ENCODE peak calls at places on chromosomes 3 and 15, in nine cellular contexts. R is kidney, M is adrenal gland, D is HCT116, F is SK-N-SH, N is ovary, V is choroid plexus epithelial cell, A is esophagus squamous epithelium, K is tibial nerve. I is an unnamed sample.

GRCh38 chr3:3038201-3038991 is 71.8 kb downstream of the IL5RA start:
- DNase-seq in N (no peak), A (peak), R (peak), K (no peak), F (no peak), V (no peak), M (peak), D (no peak), I (no peak)

GRCh38 chr3:127822836-127823589 is 698 bp upstream of the MGLL start:
- DNase-seq in R (peak), A (no peak), K (peak), V (no peak), N (no peak), M (peak), D (no peak), F (peak), I (no peak)

GRCh38 chr3:32421991-32422859 is 30.6 kb downstream of the CMTM7 start:
- DNase-seq in N (peak), A (peak), D (peak), K (peak), R (peak), V (peak), M (peak), F (peak), I (peak)

GRCh38 chr15:78929536-78930264 is 15.1 kb downstream of the CTSH start:
- DNase-seq in M (no peak), D (no peak), F (no peak), N (no peak), V (no peak), K (no peak), A (no peak), R (no peak), I (no peak)

GRCh38 chr15:70268698-70269251 is 171.1 kb upstream of the TLE3 start:
- DNase-seq in K (no peak), N (no peak), D (no peak), F (no peak), R (peak), V (no peak), A (no peak), M (no peak), I (no peak)

GRCh38 chr3:156750191-156750873 is 75.8 kb upstream of the LEKR1 start:
- DNase-seq in V (no peak), R (no peak), D (no peak), A (no peak), N (no peak), M (no peak), F (no peak), K (no peak), I (no peak)

GRCh38 chr3:147960791-147961190 is 551.6 kb downstream of the ZIC1 start:
- DNase-seq in D (no peak), N (no peak), A (no peak), V (no peak), F (no peak), K (no peak), R (no peak), M (no peak), I (no peak)

GRCh38 chr15:29596266-29596665 is 226.0 kb downstream of the TJP1 start:
- DNase-seq in D (peak), M (no peak), K (no peak), N (no peak), V (peak), F (no peak), A (no peak), R (no peak), I (no peak)

GRCh38 chr3:171459130-171459941 is 869 bp downstream of the TNIK start:
- DNase-seq in D (no peak), V (peak), F (peak), A (no peak), M (peak), K (peak), N (peak), R (peak), I (no peak)

GRCh38 chr3:40130721-40131120 is 178.8 kb upstream of the EIF1B start:
- DNase-seq in F (no peak), A (no peak), R (no peak), D (no peak), M (no peak), V (no peak), K (no peak), N (no peak), I (no peak)

GRCh38 chr3:54320376-54320775 is 198.0 kb downstream of the CACNA2D3 start:
- DNase-seq in R (no peak), N (no peak), F (no peak), D (no peak), V (no peak), M (peak), A (no peak), K (no peak), I (no peak)

GRCh38 chr3:125110016-125110875 is 54.4 kb upstream of the HEG1 start:
- DNase-seq in N (no peak), A (no peak), D (peak), V (peak), R (no peak), K (no peak), M (no peak), F (no peak), I (peak)

GRCh38 chr15:96887730-96888129 is 557.2 kb downstream of the NR2F2 start:
- DNase-seq in R (no peak), V (peak), D (no peak), A (no peak), N (no peak), K (no peak), M (no peak), F (no peak), I (no peak)

GRCh38 chr15:39438795-39439577 is 141.9 kb upstream of the THBS1 start:
- DNase-seq in A (no peak), N (no peak), R (no peak), V (no peak), M (peak), K (no peak), D (no peak), F (no peak), I (no peak)

GRCh38 chr3:49236226-49236625 is 40.8 kb downstream of the C3orf62 start:
- DNase-seq in A (no peak), M (no peak), N (no peak), V (no peak), K (no peak), D (no peak), R (no peak), F (no peak), I (no peak)

GRCh38 chr3:163776753-163777152 is 1301.5 kb downstream of the SI start:
- DNase-seq in R (no peak), A (no peak), D (no peak), F (no peak), N (no peak), V (no peak), K (no peak), M (no peak), I (no peak)

GRCh38 chr3:24496529-24497482 is 2.2 kb upstream of the THRB start:
- DNase-seq in M (peak), R (peak), N (peak), F (peak), K (peak), V (peak), D (peak), A (no peak), I (peak)

GRCh38 chr3:23170306-23170705 is 32.8 kb upstream of the UBE2E2 start:
- DNase-seq in N (no peak), V (peak), A (no peak), K (no peak), R (no peak), M (no peak), F (no peak), D (no peak), I (no peak)

GRCh38 chr3:148366743-148367410 is 330.8 kb upstream of the AGTR1 start:
- DNase-seq in M (no peak), V (peak), F (peak), R (no peak), A (no peak), N (no peak), D (no peak), K (no peak), I (no peak)

GRCh38 chr3:177445591-177445990 is 248.3 kb upstream of the TBL1XR1 start:
- DNase-seq in N (no peak), R (no peak), V (no peak), F (no peak), M (no peak), A (no peak), D (no peak), K (no peak), I (no peak)

GRCh38 chr3:71006810-71007785 is 576.4 kb downstream of the FOXP1 start:
- DNase-seq in D (no peak), R (no peak), V (peak), K (no peak), F (no peak), M (no peak), A (no peak), N (no peak), I (no peak)

GRCh38 chr3:126939347-126939735 is 43.6 kb upstream of the PLXNA1 start:
- DNase-seq in D (no peak), F (peak), V (no peak), R (no peak), N (no peak), K (no peak), M (no peak), A (no peak), I (no peak)

GRCh38 chr15:92861742-92862141 is 38.4 kb upstream of the CHD2 start:
- DNase-seq in V (no peak), M (no peak), A (no peak), R (no peak), K (no peak), D (no peak), N (no peak), F (no peak), I (no peak)

GRCh38 chr15:95929232-95929846 is 401.2 kb upstream of the NR2F2 start:
- DNase-seq in M (no peak), R (no peak), N (no peak), F (no peak), K (no peak), A (no peak), D (no peak), V (peak), I (no peak)

GRCh38 chr3:24088782-24089181 is 143.7 kb downstream of the NR1D2 start:
- DNase-seq in D (peak), F (peak), V (peak), K (no peak), R (no peak), M (no peak), N (no peak), A (no peak), I (no peak)

GRCh38 chr3:4596596-4596995 is 103.4 kb downstream of the ITPR1 start:
- DNase-seq in D (no peak), A (no peak), K (no peak), F (peak), N (no peak), R (no peak), M (no peak), V (no peak), I (peak)

GRCh38 chr3:49276475-49277356 is at the start of gene C3orf62:
- DNase-seq in A (peak), R (peak), K (peak), F (peak), V (peak), N (peak), M (peak), D (no peak), I (no peak)

GRCh38 chr15:64651573-64652260 is 123.7 kb downstream of the RBPMS2 start:
- DNase-seq in F (no peak), K (no peak), A (no peak), M (no peak), R (no peak), D (no peak), V (peak), N (no peak), I (no peak)

GRCh38 chr3:189041482-189042090 is 130.2 kb upstream of the TPRG1 start:
- DNase-seq in D (peak), A (peak), R (no peak), K (no peak), F (peak), N (peak), V (peak), M (peak), I (peak)

GRCh38 chr15:49297584-49297983 is 125.5 kb upstream of the FGF7 start:
- DNase-seq in K (no peak), R (no peak), F (no peak), N (no peak), D (no peak), A (no peak), M (no peak), V (no peak), I (no peak)

GRCh38 chr3:32399030-32399620 is 7.5 kb downstream of the CMTM7 start:
- DNase-seq in N (no peak), D (no peak), V (peak), K (no peak), R (no peak), F (peak), M (peak), A (no peak), I (no peak)

GRCh38 chr3:47420044-47420430 is 39.2 kb downstream of the PTPN23 start:
- DNase-seq in D (no peak), V (no peak), M (no peak), A (no peak), F (peak), N (no peak), R (no peak), K (no peak), I (no peak)

GRCh38 chr3:129563332-129563731 is 20.4 kb downstream of the H1-8 start:
- DNase-seq in K (no peak), N (no peak), V (no peak), D (no peak), M (no peak), R (no peak), F (no peak), A (no peak), I (no peak)

GRCh38 chr3:50657816-50658215 is 16.9 kb upstream of the DOCK3 start:
- DNase-seq in N (peak), R (no peak), F (no peak), K (no peak), A (no peak), V (no peak), M (no peak), D (no peak), I (no peak)

GRCh38 chr15:89669309-89669865 is 9.8 kb downstream of the PLIN1 start:
- DNase-seq in V (no peak), F (no peak), R (no peak), M (no peak), A (no peak), D (no peak), K (no peak), N (no peak), I (no peak)

GRCh38 chr3:119318871-119319270 is 24.7 kb downstream of the ARHGAP31 start:
- DNase-seq in F (peak), V (peak), R (no peak), M (no peak), N (no peak), D (no peak), A (no peak), K (no peak), I (peak)

GRCh38 chr3:66797916-66798560 is 200.1 kb upstream of the KBTBD8 start:
- DNase-seq in D (no peak), M (peak), R (peak), K (peak), V (peak), A (no peak), N (no peak), F (no peak), I (no peak)

GRCh38 chr3:195147649-195148121 is 123.3 kb downstream of the XXYLT1 start:
- DNase-seq in N (no peak), K (no peak), D (no peak), F (no peak), M (no peak), R (no peak), A (no peak), V (peak), I (no peak)
- H3K4me3 ChIP-seq in N (no peak), K (peak), D (no peak), F (no peak), M (no peak), R (no peak), A (peak), V (no peak), I (no peak)

DNA sequence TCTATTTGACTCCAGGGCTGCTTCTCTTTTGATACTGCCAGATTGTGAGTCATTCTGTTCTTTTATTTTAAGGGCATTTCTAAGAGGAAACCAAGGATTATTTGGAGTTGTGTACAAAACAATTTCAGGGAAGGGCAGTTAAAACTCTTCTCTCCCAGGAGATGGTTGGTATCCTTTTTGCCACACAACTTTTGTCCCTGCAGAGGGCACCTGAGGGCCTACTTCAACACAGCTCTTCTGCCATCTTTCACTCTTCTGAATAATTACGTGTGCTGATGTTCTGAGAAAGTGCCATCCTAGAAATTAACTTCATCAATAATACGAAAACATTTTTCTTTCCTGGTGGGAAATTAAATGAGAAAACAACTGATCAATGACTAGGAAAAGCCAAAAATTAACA is 75.7 kb upstream of the GADL1 start:
- DNase-seq in D (no peak), F (no peak), R (no peak), V (peak), N (no peak), A (no peak), K (no peak), M (peak), I (no peak)
- TF ChIP-seq CTCF in D (peak), F (peak), R (peak), V (peak), N (no peak), A (no peak), K (no peak), M (peak), I (peak)

GRCh38 chr15:66046751-66047150 is 177.5 kb downstream of the RAB11A start:
- DNase-seq in A (no peak), R (no peak), N (no peak), D (no peak), V (no peak), F (peak), M (no peak), K (no peak), I (no peak)
- H3K4me3 ChIP-seq in A (no peak), R (no peak), N (no peak), D (no peak), V (no peak), F (no peak), M (no peak), K (no peak), I (no peak)

GRCh38 chr3:12894629-12895028 is 53.3 kb upstream of the RPL32 start:
- DNase-seq in R (no peak), K (no peak), V (peak), M (no peak), F (no peak), D (no peak), A (no peak), N (no peak), I (no peak)

GRCh38 chr3:12895391-12896205 is 54.2 kb upstream of the RPL32 start:
- DNase-seq in N (no peak), R (peak), K (no peak), F (no peak), A (no peak), M (peak), V (no peak), D (no peak), I (no peak)

GRCh38 chr3:12898290-12898979 is 57.1 kb upstream of the RPL32 start:
- DNase-seq in F (no peak), M (no peak), V (no peak), R (peak), D (no peak), N (no peak), A (no peak), K (no peak), I (no peak)

GRCh38 chr3:12897537-12898289 is 56.3 kb upstream of the RPL32 start:
- DNase-seq in D (no peak), F (no peak), R (peak), K (no peak), V (peak), N (no peak), M (no peak), A (no peak), I (no peak)

GRCh38 chr3:12896206-12896697 is 54.9 kb upstream of the RPL32 start:
- DNase-seq in F (no peak), K (peak), N (no peak), M (no peak), A (no peak), R (peak), D (no peak), V (no peak), I (no peak)
- TF ChIP-seq CTCF in F (no peak), K (no peak), N (no peak), M (no peak), A (no peak), R (no peak), D (no peak), V (no peak), I (no peak)

DNA sequence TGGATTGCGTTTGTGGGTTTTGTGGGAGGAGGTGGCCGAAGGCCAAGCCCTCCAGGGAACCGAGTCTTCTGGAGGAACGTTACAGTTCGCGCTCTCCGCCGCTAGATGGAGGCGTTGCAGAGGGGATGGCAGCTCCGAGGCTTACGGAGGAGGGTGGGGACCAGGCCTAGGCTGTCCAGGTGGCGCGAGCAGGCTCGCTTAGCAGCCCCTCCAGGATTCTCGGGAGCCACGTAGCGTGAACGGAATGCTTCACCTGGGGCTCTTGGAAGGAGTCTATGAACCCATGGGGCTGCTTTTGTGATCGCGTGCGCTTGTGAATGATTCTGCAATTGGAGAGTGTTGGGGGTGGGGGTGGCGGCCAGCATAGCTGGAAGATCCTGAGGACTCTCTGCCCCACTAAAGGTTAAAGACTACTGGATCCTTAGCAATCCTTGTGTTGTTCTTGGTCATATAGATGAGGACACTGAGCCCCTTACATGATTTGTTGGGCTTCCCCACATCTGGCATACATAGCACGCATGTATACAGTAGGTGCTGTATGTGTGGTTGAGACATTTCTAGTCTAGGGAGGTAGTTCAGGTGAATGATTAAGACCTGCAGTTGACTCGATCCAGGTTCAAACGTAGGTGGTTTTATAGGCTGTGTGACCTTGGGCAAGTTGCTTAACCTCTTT is 25.7 kb downstream of the FAM3D start:
- DNase-seq in D (peak), R (peak), N (peak), K (peak), V (peak), A (no peak), M (peak), F (peak), I (no peak)
- H3K4me3 ChIP-seq in D (no peak), R (no peak), N (no peak), K (no peak), V (no peak), A (no peak), M (no peak), F (no peak), I (no peak)

DNA sequence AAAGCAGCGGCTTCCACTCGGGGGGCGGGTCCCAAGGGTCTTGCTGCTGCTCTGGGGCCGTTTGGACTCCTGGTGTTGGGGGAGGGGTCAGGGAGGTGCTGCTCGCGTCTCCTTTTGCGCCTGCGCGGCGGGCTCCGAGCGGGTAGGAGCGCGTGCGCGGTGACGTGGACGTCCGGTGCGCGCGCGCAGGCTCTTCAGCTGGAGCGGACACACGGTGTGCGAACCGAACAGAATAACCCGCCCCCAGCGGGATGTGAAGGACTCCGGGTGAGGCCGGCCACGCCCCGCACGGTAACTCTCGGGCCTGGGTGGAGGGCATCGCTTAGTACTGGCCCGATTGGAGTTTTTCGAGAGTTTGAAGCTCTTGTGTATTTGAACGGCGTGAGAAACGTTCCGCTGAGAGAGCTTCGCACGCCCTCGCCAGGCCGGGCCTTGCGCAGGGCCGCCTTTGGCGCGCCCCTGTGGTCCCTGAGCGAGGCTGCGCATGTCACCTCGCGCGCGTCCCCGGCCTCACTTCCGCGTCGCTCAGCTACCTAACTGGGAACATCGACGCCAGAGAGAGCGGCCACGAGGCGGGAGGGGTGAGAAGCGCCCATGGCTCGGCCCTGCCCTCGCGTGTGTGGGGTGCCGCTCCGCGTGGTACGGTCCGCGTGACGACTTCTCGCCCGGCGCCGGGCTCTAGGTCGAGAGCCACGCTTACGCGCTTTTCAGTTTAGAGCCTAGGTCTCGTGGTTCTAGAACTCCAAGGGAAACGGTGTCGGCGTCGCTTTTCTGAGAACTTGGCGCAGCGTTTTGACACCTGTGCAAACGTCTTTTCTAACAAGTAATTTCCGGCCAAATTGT is at the start of gene MGA:
- DNase-seq in D (peak), N (peak), F (peak), R (peak), M (peak), K (peak), A (peak), V (peak), I (peak)
- TF ChIP-seq CTCF in D (peak), N (peak), F (peak), R (no peak), M (no peak), K (no peak), A (no peak), V (no peak), I (no peak)

I was measured in HFF-Myc.